ENCODE peak calls at places on chromosome 16, in seven cellular contexts. Y is bronchial epithelial cell, Z is fibroblast of villous mesenchyme, Q is progenitor cell of endocrine pancreas, D is cardiac fibroblast, V is AG04449, T is cardiac muscle cell. P is an unnamed sample.

GRCh38 chr16:59259074-59259963 is 525.2 kb upstream of the GOT2 start:
- DNase-seq in T (no peak), V (no peak), Z (no peak), Y (no peak), Q (no peak), D (no peak), P (no peak)

GRCh38 chr16:20792216-20792615 is 14.1 kb downstream of the ERI2 start:
- DNase-seq in T (no peak), V (no peak), Z (no peak), D (peak; percentile 15), Y (peak; percentile 10), Q (no peak), P (no peak)

GRCh38 chr16:1265826-1266225 is 10.0 kb downstream of the TPSD1 start:
- DNase-seq in Z (no peak), T (no peak), D (no peak), V (no peak), Q (no peak), Y (no peak), P (no peak)

GRCh38 chr16:2753523-2754020 is 1.1 kb downstream of the SRRM2 start:
- DNase-seq in Q (no peak), V (no peak), Y (no peak), T (peak; percentile 26), Z (no peak), D (peak; percentile 29), P (no peak)

GRCh38 chr16:85199069-85199725 is 86.9 kb upstream of the CIBAR2 start:
- DNase-seq in D (no peak), V (no peak), Z (peak; percentile 85), Y (peak; percentile 11), T (no peak), Q (no peak), P (no peak)

GRCh38 chr16:47029724-47030123 is 56.2 kb upstream of the DNAJA2 start:
- DNase-seq in Z (no peak), T (no peak), D (no peak), Y (no peak), V (no peak), Q (no peak), P (no peak)

GRCh38 chr16:57025941-57026777 is 36.8 kb downstream of the NLRC5 start:
- DNase-seq in V (no peak), Z (no peak), Y (no peak), Q (no peak), D (no peak), T (no peak), P (no peak)

GRCh38 chr16:78235876-78236275 is 136.4 kb downstream of the WWOX start:
- DNase-seq in Z (no peak), Y (no peak), T (no peak), D (no peak), Q (no peak), V (no peak), P (no peak)

GRCh38 chr16:78605548-78606097 is 506.2 kb downstream of the WWOX start:
- DNase-seq in Q (no peak), D (no peak), Z (no peak), T (no peak), Y (no peak), V (no peak), P (no peak)

GRCh38 chr16:414395-415169 is 10.9 kb upstream of the RAB11FIP3 start:
- DNase-seq in T (no peak), V (no peak), D (peak; percentile 10), Y (peak; percentile 67), Z (no peak), Q (no peak), P (no peak)

GRCh38 chr16:29825145-29826044 is 5.1 kb downstream of the MVP start:
- DNase-seq in Q (no peak), Y (peak; percentile 27), T (peak; percentile 79), V (no peak), D (peak; percentile 88), Z (peak; percentile 77), P (no peak)

GRCh38 chr16:57958544-57958943 is 12.4 kb downstream of the CNGB1 start:
- DNase-seq in Y (no peak), Q (no peak), T (no peak), V (no peak), D (no peak), Z (no peak), P (no peak)

GRCh38 chr16:761580-761979 is 1.0 kb downstream of the MSLN start:
- DNase-seq in D (no peak), Q (no peak), Y (no peak), V (no peak), Z (no peak), T (no peak), P (no peak)

GRCh38 chr16:19481291-19481690 is 40.6 kb downstream of the GDE1 start:
- DNase-seq in D (peak; percentile 23), T (peak; percentile 15), Y (no peak), Q (no peak), V (no peak), Z (no peak), P (no peak)

GRCh38 chr16:70676571-70677498 is 9.0 kb downstream of the MTSS2 start:
- DNase-seq in V (no peak), D (no peak), T (no peak), Y (no peak), Z (peak; percentile 24), Q (no peak), P (no peak)

GRCh38 chr16:590165-590874 is 454 bp downstream of the RAB40C start:
- DNase-seq in Z (peak; percentile 69), V (no peak), T (peak; percentile 64), D (peak; percentile 47), Q (no peak), Y (no peak), P (peak; percentile 31)

GRCh38 chr16:54488729-54489128 is 202.1 kb upstream of the IRX3 start:
- DNase-seq in Y (no peak), V (no peak), Z (no peak), D (peak; percentile 12), Q (no peak), T (no peak), P (no peak)

GRCh38 chr16:82945420-82946096 is 318.8 kb downstream of the CDH13 start:
- DNase-seq in V (no peak), T (peak; percentile 8), Y (no peak), D (peak; percentile 22), Q (no peak), Z (no peak), P (no peak)

GRCh38 chr16:19548144-19548543 is 7.4 kb upstream of the VPS35L start:
- DNase-seq in V (no peak), Q (no peak), Z (no peak), T (no peak), Y (no peak), D (no peak), P (no peak)

GRCh38 chr16:75555707-75556512 is at the start of gene TMEM231:
- DNase-seq in Q (peak; percentile 87), V (peak; percentile 29), Z (peak; percentile 94), Y (peak; percentile 85), T (peak; percentile 96), D (peak; percentile 93), P (peak; percentile 92)
- TF ChIP-seq CTCF in Q (peak; percentile 18), V (peak; percentile 3), Z (no peak), Y (no peak), T (no peak), D (no peak), P (no peak)

GRCh38 chr16:6132121-6132520 is 1034.5 kb upstream of the EEF2KMT start:
- DNase-seq in Q (no peak), Y (no peak), V (no peak), T (no peak), D (no peak), Z (no peak), P (no peak)
- TF ChIP-seq CTCF in Q (no peak), Y (no peak), V (no peak), T (no peak), D (no peak), Z (no peak), P (no peak)

DNA sequence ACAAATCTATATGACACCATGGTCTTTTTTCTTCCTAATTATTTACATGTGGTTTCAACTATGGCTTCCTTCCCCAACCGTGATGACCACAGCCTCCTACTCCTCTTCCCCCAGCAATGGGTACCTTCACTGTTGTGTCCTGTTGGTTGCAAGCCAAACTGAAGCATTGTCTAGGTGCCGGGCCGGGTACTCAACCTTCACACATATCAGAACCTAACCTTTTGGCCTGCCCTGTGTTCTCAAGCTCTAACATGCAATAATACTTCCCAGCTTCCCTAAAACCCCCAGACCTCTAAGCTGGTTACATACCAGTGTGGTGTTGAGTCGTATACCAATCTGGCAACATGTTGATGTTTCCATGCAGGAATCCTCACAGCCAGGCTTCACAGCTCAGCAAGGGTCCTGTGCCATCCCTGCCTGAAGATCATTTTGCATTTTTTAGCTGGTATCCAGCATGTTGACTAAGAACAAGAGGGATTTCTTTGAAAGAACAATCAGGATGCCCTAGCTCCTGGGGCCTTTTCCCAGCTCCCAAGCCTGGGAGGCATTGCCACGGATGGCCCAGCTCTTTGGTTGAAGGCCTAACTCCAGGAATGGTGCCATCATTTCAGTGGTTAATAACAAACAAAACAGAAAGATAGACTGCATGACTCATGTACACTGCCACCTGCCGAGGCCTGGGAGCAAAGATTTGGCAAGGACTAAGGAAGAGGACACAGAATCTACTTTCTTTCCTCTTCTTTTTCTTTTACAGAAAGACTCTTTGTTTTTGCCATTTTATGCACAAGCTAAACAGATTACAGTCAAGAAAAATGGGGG is 373.7 kb upstream of the SALL1 start:
- DNase-seq in Q (no peak), D (peak; percentile 43), V (no peak), Y (peak; percentile 39), Z (peak; percentile 53), T (peak; percentile 55), P (no peak)
- TF ChIP-seq CTCF in Q (no peak), D (no peak), V (no peak), Y (peak; percentile 22), Z (no peak), T (peak; percentile 8), P (no peak)

GRCh38 chr16:89455692-89456091 is 34.7 kb downstream of the ANKRD11 start:
- DNase-seq in Q (no peak), Y (peak; percentile 38), D (no peak), Z (no peak), V (no peak), T (no peak), P (no peak)

GRCh38 chr16:89452925-89453324 is 37.4 kb downstream of the ANKRD11 start:
- DNase-seq in Y (no peak), T (no peak), Q (no peak), V (no peak), D (no peak), Z (peak; percentile 53), P (no peak)

GRCh38 chr16:89455178-89455577 is 35.2 kb downstream of the ANKRD11 start:
- DNase-seq in T (no peak), Z (no peak), Y (no peak), Q (no peak), D (no peak), V (no peak), P (no peak)

GRCh38 chr16:89452241-89452640 is 38.1 kb downstream of the ANKRD11 start:
- DNase-seq in Q (no peak), V (no peak), Z (no peak), Y (no peak), T (no peak), D (no peak), P (no peak)

DNA sequence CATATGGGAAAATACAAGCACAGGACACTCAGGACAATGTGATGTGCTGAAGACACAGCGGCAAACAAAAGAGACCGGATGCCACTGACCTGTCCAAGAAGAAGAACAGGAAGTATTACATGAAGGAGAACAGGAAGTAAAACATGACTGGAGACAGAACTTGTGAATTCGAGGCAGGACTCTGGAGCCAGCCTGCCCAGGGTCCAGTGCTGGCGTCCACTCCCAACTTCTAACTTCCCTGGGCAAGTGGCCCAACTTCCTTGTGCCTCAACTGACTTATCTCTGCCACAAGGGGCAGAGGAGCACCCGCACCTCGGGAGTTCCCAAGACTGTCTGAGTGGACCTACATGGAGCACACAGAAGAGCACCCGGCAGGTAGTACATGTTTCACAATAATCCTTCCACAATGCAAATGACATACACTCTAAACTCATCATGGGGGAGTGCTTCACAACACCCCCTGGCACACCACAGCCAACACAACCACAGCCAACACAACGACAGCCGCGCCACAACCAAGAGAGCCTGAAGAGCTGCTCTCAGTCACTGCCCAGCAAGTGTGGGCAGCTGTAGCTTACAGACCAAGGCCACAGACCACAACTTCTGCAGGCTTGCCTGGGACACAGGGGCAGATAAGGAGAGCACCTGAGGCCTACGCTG is 36.6 kb downstream of the ANKRD11 start:
- DNase-seq in Y (no peak), Z (peak; percentile 45), V (no peak), D (peak; percentile 59), Q (no peak), T (peak; percentile 52), P (peak; percentile 43)
- TF ChIP-seq CTCF in Y (peak; percentile 32), Z (peak; percentile 39), V (no peak), D (peak; percentile 38), Q (peak; percentile 11), T (peak; percentile 43), P (no peak)